ENCODE peak calls at places on chromosomes 1 and 21, in seven cellular contexts. I is adrenal gland, O is stomach, M is HCT116, U is breast epithelium, J is Peyer's patch, S is heart left ventricle. Y is an unnamed sample.

GRCh38 chr1:205162301-205162700 is 40.5 kb upstream of the RBBP5 start:
- DNase-seq in I (no peak), O (no peak), M (no peak), U (no peak), J (no peak), S (no peak), Y (no peak)

GRCh38 chr1:59410457-59410856 is 113.6 kb downstream of the FGGY start:
- DNase-seq in I (no peak), O (no peak), M (no peak), U (no peak), J (no peak), S (no peak), Y (no peak)

GRCh38 chr1:92585831-92586230 is 99.1 kb upstream of the GFI1 start:
- DNase-seq in I (no peak), O (no peak), M (no peak), U (no peak), J (no peak), S (no peak), Y (no peak)

GRCh38 chr1:65114312-65114711 is 33.7 kb upstream of the AK4 start:
- DNase-seq in I (peak; percentile 21), O (no peak), M (no peak), U (no peak), J (no peak), S (peak; percentile 40), Y (peak; percentile 4)

GRCh38 chr1:206709772-206710456 is 25.2 kb downstream of the MAPKAPK2 start:
- DNase-seq in I (no peak), O (no peak), M (no peak), U (no peak), J (no peak), S (no peak), Y (no peak)

GRCh38 chr1:243396876-243397275 is 141.0 kb downstream of the SDCCAG8 start:
- DNase-seq in I (no peak), O (peak; percentile 45), M (no peak), U (no peak), J (no peak), S (no peak), Y (no peak)

GRCh38 chr21:16179732-16180131 is 449.9 kb downstream of the USP25 start:
- DNase-seq in I (no peak), O (no peak), M (no peak), U (no peak), J (no peak), S (no peak), Y (no peak)

GRCh38 chr21:34625194-34625593 is 10.3 kb upstream of the RCAN1 start:
- DNase-seq in I (no peak), O (no peak), M (no peak), U (no peak), J (no peak), S (peak; percentile 29), Y (no peak)

GRCh38 chr1:6419397-6419802 is 319 bp downstream of the HES2 start:
- DNase-seq in I (no peak), O (no peak), M (no peak), U (no peak), J (no peak), S (no peak), Y (no peak)

GRCh38 chr1:58060548-58061170 is 485.9 kb downstream of the OMA1 start:
- DNase-seq in I (no peak), O (peak; percentile 55), M (no peak), U (no peak), J (no peak), S (no peak), Y (no peak)

GRCh38 chr1:30684259-30684658 is 39.1 kb downstream of the MATN1 start:
- DNase-seq in I (no peak), O (no peak), M (no peak), U (no peak), J (peak; percentile 23), S (no peak), Y (no peak)

GRCh38 chr1:114758251-114758832 is 558 bp upstream of the CSDE1 start:
- DNase-seq in I (no peak), O (no peak), M (no peak), U (no peak), J (no peak), S (no peak), Y (no peak)

GRCh38 chr1:159141584-159142518 is 29.6 kb upstream of the CADM3 start:
- DNase-seq in I (peak; percentile 33), O (no peak), M (no peak), U (no peak), J (no peak), S (no peak), Y (no peak)

GRCh38 chr1:183234660-183235476 is 48.8 kb downstream of the LAMC2 start:
- DNase-seq in I (peak; percentile 69), O (peak; percentile 45), M (peak; percentile 62), U (peak; percentile 82), J (no peak), S (peak; percentile 70), Y (peak; percentile 77)

GRCh38 chr1:176499671-176500070 is 36.7 kb downstream of the PAPPA2 start:
- DNase-seq in I (no peak), O (no peak), M (no peak), U (no peak), J (no peak), S (no peak), Y (no peak)

GRCh38 chr1:62588000-62588399 is 9.3 kb upstream of the ANGPTL3 start:
- DNase-seq in I (no peak), O (no peak), M (no peak), U (no peak), J (no peak), S (no peak), Y (no peak)

GRCh38 chr1:234781241-234782056 is 171.5 kb upstream of the IRF2BP2 start:
- DNase-seq in I (peak; percentile 19), O (no peak), M (no peak), U (no peak), J (no peak), S (no peak), Y (no peak)

GRCh38 chr1:170075186-170075585 is 691 bp upstream of the KIFAP3 start:
- DNase-seq in I (peak; percentile 29), O (no peak), M (no peak), U (no peak), J (no peak), S (no peak), Y (no peak)

GRCh38 chr21:24045775-24046215 is 1561.5 kb downstream of the MRPL39 start:
- DNase-seq in I (peak; percentile 96), O (peak; percentile 66), M (no peak), U (peak; percentile 46), J (peak; percentile 42), S (peak; percentile 67), Y (peak; percentile 41)

GRCh38 chr1:154328318-154329151 is 3.2 kb downstream of the ATP8B2 start:
- DNase-seq in I (peak; percentile 75), O (peak; percentile 84), M (no peak), U (peak; percentile 70), J (peak; percentile 87), S (peak; percentile 90), Y (peak; percentile 82)

GRCh38 chr1:66373072-66373685 is 160.8 kb upstream of the SGIP1 start:
- DNase-seq in I (no peak), O (no peak), M (no peak), U (no peak), J (no peak), S (no peak), Y (no peak)

GRCh38 chr1:224851210-224851849 is 78.1 kb upstream of the DNAH14 start:
- DNase-seq in I (peak; percentile 83), O (peak; percentile 77), M (peak; percentile 35), U (peak; percentile 44), J (peak; percentile 66), S (peak; percentile 33), Y (peak; percentile 59)

GRCh38 chr1:6503884-6504602 is 12.6 kb upstream of the PLEKHG5 start:
- DNase-seq in I (no peak), O (no peak), M (no peak), U (no peak), J (no peak), S (no peak), Y (no peak)

GRCh38 chr1:240692339-240692705 is 80.4 kb upstream of the GREM2 start:
- DNase-seq in I (no peak), O (no peak), M (no peak), U (no peak), J (no peak), S (no peak), Y (no peak)

GRCh38 chr1:236914375-236914774 is 89.9 kb downstream of the MT1HL1 start:
- DNase-seq in I (no peak), O (no peak), M (no peak), U (no peak), J (no peak), S (no peak), Y (no peak)
- TF ChIP-seq CTCF in I (no peak), O (no peak), M (no peak), U (no peak), J (no peak), S (no peak), Y (no peak)

GRCh38 chr1:217617120-217617519 is 13.8 kb downstream of the GPATCH2 start:
- DNase-seq in I (no peak), O (no peak), M (no peak), U (no peak), J (no peak), S (no peak), Y (no peak)
- TF ChIP-seq POLR2A in I (no peak), O (no peak), M (no peak), U (no peak), J (no peak), S (no peak), Y (no peak)

DNA sequence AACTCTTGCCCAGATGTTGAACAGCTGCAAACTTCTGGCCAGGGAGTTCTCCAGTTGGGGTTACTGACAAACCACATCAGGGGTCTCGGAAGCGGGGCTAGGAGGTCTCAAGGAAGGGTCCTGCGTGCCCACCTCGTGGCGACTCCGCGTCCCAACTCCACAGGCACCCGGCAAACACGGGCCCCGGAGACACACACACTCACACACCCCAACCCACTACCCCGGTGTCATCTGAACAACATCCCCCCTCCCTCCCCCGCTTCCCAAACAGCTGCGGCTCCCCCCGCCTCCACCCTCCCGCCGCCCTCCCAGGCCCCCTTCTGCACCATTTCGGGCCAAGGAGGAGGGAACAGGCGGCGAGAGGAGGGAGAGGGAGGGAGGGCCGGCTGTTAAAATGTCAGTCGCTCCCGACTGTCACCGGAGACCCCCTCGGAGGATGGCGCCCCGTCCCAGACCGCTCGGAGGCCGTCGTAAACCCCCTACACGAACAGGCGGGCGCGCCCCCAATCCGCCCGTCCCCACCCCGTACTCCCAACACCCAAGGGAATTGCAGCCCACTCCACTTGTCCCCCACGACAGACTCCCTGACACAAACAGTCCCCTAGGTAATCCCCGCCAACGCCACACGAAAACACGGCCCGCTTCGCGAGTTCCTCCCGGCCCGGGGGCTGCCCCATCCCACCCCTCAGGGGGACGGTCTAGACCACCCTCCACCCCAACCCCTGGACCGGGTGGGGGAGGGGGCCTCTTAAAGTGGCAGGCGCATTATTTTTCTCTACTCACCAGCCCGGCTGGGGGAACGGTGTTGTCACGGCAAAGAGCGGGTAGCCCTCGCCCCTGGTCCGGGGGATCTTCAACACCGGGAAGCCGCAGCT is 635 bp downstream of the MEF2D start:
- DNase-seq in I (peak; percentile 72), O (no peak), M (no peak), U (no peak), J (peak; percentile 65), S (peak; percentile 83), Y (no peak)
- H3K4me1 ChIP-seq in I (peaks cover 74% of the 10 kb centered on the region), O (peaks cover 82% of the 10 kb centered on the region), M (peaks cover 53% of the 10 kb centered on the region), U (peaks cover 13% of the 10 kb centered on the region), J (peaks cover 48% of the 10 kb centered on the region), S (peaks cover 78% of the 10 kb centered on the region), Y (peaks cover 56% of the 10 kb centered on the region)

DNA sequence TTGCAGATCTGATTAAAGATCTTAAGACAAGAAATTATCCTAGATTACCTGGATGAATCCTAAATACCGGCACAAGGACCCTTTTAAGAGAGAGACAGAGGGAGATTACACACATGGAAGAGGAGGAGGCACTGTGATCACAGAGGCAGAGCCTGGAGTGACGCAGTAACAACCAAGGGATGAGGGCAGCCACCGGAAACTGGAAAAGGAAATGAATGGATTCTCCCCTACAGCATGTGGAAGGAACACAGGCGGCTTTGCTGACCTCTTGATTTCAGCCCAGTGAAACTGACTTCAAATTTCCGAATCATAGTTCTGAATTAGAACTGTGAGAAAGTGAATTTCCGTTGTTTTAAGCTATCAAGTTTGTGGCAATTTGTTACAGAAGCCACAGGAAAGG is 50.2 kb upstream of the IVNS1ABP start:
- DNase-seq in I (no peak), O (no peak), M (no peak), U (no peak), J (no peak), S (peak; percentile 30), Y (no peak)
- TF ChIP-seq CTCF in I (no peak), O (no peak), M (no peak), U (no peak), J (no peak), S (no peak), Y (no peak)